ENCODE peak calls at places on chromosomes 11 and 22, in six cellular contexts. E, K, O, P, N and C are unnamed samples.

GRCh38 chr11:71342951-71343827 is 90.8 kb upstream of the SHANK2 start:
- ATAC-seq in O (peak), K (peak), E (no peak), P (peak), N (peak), C (no peak)

GRCh38 chr11:14414470-14415461 is 55.8 kb upstream of the RRAS2 start:
- ATAC-seq in K (peak), P (peak), N (peak), O (peak), E (no peak), C (no peak)

GRCh38 chr22:36201630-36202312 is at the start of gene APOL4:
- ATAC-seq in P (peak), K (no peak), O (no peak), E (peak), N (no peak), C (peak)

GRCh38 chr11:127648604-127649003 is 648.0 kb upstream of the KIRREL3 start:
- ATAC-seq in E (no peak), N (no peak), K (no peak), P (no peak), O (no peak), C (no peak)

GRCh38 chr11:96869207-96869606 is 479.4 kb downstream of the JRKL start:
- ATAC-seq in K (no peak), P (no peak), O (no peak), N (no peak), E (no peak), C (no peak)

GRCh38 chr22:25383278-25383820 is 163.9 kb downstream of the CRYBB2 start:
- ATAC-seq in E (no peak), K (no peak), P (no peak), N (no peak), O (no peak), C (no peak)

GRCh38 chr11:92224394-92225205 is at the start of gene FAT3:
- ATAC-seq in N (peak), K (no peak), E (no peak), P (no peak), O (peak), C (peak)

GRCh38 chr11:71489311-71490043 is 36.5 kb downstream of the NADSYN1 start:
- ATAC-seq in K (peak), E (no peak), N (no peak), P (no peak), O (peak), C (no peak)

GRCh38 chr11:123221611-123222010 is 26.6 kb upstream of the CLMP start:
- ATAC-seq in N (no peak), P (no peak), E (no peak), O (no peak), K (no peak), C (peak)

GRCh38 chr22:38257650-38258246 is 15.1 kb downstream of the TMEM184B start:
- ATAC-seq in N (peak), E (no peak), P (peak), K (no peak), O (no peak), C (no peak)

GRCh38 chr11:74581954-74582547 is 10.3 kb upstream of the POLD3 start:
- ATAC-seq in N (no peak), E (no peak), O (no peak), K (no peak), P (peak), C (no peak)

DNA sequence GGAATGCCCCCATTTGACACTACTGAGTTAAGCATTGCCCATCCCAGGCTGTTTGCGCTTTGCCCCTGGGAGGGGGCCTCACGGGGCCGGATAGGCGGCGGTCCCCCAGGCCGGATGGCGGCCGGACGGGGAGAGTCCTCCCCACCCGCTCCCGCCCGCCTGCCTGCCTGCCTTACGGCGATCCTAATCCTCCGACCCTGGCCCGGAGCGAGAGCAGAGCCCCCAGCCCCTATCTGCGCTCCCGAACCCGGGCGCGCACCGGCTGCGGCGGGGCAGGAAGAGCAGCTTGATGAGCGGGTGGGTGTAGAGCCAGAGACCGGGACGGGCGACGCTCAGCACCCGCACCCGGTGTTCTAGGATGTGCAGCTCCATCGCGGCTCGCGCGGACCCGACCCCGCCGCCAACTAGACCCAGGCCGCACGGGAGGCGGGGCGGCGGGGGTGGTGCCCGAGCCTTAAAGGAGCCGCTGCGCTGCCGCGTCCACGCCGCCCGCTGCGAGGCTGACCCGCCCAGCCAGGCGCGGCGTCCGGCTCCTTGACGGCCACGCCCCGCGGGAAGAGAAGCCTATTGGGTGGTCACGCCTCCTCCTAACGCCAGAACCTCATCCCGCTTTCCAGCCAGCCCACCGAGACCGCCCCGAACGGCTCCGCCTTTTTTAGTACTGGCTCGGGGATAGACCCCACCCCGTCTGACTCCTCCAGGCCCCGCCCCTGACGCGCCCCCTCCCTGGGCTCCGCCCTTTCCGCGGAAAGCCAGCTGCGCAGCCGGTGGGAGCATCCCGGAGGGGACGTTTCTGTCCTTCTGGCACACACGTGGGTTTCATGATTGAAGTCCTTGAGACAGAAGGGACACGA is at the start of gene CASTOR1:
- ATAC-seq in E (peak), N (peak), P (peak), O (peak), K (peak), C (peak)
- TF ChIP-seq EP300 in E (no peak), N (no peak), P (no peak), O (no peak), K (no peak), C (no peak)

GRCh38 chr11:64139045-64139444 is 26.9 kb downstream of the MACROD1 start:
- ATAC-seq in N (no peak), O (no peak), P (no peak), K (no peak), E (no peak), C (no peak)

GRCh38 chr11:64140101-64140500 is 25.8 kb downstream of the MACROD1 start:
- ATAC-seq in P (no peak), N (no peak), O (no peak), K (no peak), E (no peak), C (no peak)

GRCh38 chr11:64144587-64145295 is 21.2 kb downstream of the MACROD1 start:
- ATAC-seq in K (no peak), N (no peak), P (no peak), O (no peak), E (no peak), C (no peak)

GRCh38 chr11:64138413-64138812 is 27.5 kb downstream of the MACROD1 start:
- ATAC-seq in K (no peak), N (no peak), P (no peak), E (no peak), O (no peak), C (no peak)

GRCh38 chr11:64141081-64141783 is 24.7 kb downstream of the MACROD1 start:
- ATAC-seq in E (no peak), N (no peak), P (no peak), K (no peak), O (no peak), C (no peak)
- TF ChIP-seq EP300 in E (no peak), N (no peak), P (no peak), K (no peak), O (no peak), C (no peak)

GRCh38 chr11:78069465-78069864 is 5.8 kb downstream of the THRSP start:
- ATAC-seq in K (no peak), N (no peak), P (no peak), E (no peak), O (no peak), C (no peak)

GRCh38 chr11:78074756-78075155 is 4.9 kb downstream of the NDUFC2 start:
- ATAC-seq in E (no peak), K (no peak), N (no peak), P (no peak), O (no peak), C (no peak)

GRCh38 chr11:78070606-78071005 is 6.9 kb downstream of the THRSP start:
- ATAC-seq in P (no peak), O (no peak), N (no peak), K (no peak), E (no peak), C (no peak)

GRCh38 chr11:78072455-78072854 is 7.2 kb downstream of the NDUFC2 start:
- ATAC-seq in E (no peak), O (no peak), N (peak), K (peak), P (no peak), C (no peak)

DNA sequence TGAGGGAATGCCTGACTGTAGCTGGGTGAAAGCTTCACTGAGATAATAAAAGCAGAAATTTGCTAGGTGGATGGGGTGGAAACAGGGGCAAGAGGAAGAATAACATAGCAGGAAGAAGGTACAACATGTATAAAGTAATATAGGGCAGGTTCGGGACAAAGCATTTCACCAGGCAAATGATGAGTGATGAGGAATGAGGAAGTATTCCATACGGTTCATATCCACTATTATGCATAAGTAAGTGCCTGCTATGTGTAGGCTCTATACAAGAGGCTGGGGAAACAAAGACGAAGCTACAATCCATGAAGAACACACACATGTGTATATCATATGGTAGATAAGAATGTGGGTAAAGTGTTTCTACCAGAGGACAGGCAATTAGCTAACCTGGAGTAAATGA is 7.9 kb downstream of the NDUFC2 start:
- ATAC-seq in O (no peak), P (no peak), K (no peak), E (no peak), N (no peak), C (no peak)
- TF ChIP-seq EP300 in O (no peak), P (no peak), K (no peak), E (no peak), N (no peak), C (no peak)

DNA sequence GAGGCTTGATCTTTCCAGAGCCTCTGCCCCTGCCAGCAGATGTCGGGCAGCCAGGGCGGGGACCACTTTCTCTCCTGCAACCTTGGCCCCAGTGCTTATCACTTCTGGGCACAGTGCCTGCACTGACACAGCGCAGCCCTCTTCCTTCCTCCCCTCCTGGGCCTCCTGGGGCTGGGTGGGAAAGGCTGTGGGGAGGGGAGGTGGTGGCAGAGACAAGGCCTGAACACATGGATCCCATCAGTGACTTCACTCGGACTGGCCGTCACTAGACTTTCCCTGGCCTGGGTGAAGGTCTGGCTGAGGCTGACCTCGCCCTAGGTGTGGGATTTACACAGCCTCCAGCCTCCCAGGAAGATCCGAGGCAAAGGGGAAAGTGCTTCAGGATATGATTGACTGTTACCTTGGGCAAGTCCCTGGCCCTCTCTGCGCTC is 68.1 kb downstream of the LRRC32 start:
- ATAC-seq in N (no peak), O (no peak), P (peak), E (peak), K (no peak), C (peak)
- TF ChIP-seq EP300 in N (no peak), O (no peak), P (no peak), E (peak), K (no peak), C (no peak)

GRCh38 chr11:114296190-114296978 is at the start of gene NNMT:
- ATAC-seq in N (peak), P (peak), K (no peak), E (peak), O (peak), C (peak)
- TF ChIP-seq EP300 in N (no peak), P (no peak), K (no peak), E (peak), O (peak), C (no peak)

GRCh38 chr22:23913661-23914353 is 19.6 kb downstream of the MIF start:
- ATAC-seq in P (peak), K (peak), O (no peak), E (peak), N (peak), C (peak)
- TF ChIP-seq EP300 in P (no peak), K (no peak), O (no peak), E (no peak), N (no peak), C (no peak)

GRCh38 chr11:24239930-24240329 is 256.9 kb upstream of the LUZP2 start:
- ATAC-seq in E (no peak), K (peak), O (no peak), N (no peak), P (no peak), C (no peak)
- TF ChIP-seq EP300 in E (no peak), K (no peak), O (no peak), N (no peak), P (no peak), C (no peak)

GRCh38 chr22:48566741-48567140 is 1260.9 kb downstream of the BRD1 start:
- ATAC-seq in P (no peak), N (no peak), E (no peak), K (no peak), O (no peak), C (no peak)

GRCh38 chr22:48568736-48569330 is 1258.8 kb downstream of the BRD1 start:
- ATAC-seq in K (no peak), P (no peak), O (no peak), E (peak), N (no peak), C (no peak)

GRCh38 chr22:48567213-48567975 is 1260.3 kb downstream of the BRD1 start:
- ATAC-seq in O (no peak), E (no peak), P (no peak), K (no peak), N (no peak), C (no peak)

GRCh38 chr22:48570912-48571311 is 1256.8 kb downstream of the BRD1 start:
- ATAC-seq in P (no peak), N (no peak), O (no peak), K (no peak), E (no peak), C (no peak)

DNA sequence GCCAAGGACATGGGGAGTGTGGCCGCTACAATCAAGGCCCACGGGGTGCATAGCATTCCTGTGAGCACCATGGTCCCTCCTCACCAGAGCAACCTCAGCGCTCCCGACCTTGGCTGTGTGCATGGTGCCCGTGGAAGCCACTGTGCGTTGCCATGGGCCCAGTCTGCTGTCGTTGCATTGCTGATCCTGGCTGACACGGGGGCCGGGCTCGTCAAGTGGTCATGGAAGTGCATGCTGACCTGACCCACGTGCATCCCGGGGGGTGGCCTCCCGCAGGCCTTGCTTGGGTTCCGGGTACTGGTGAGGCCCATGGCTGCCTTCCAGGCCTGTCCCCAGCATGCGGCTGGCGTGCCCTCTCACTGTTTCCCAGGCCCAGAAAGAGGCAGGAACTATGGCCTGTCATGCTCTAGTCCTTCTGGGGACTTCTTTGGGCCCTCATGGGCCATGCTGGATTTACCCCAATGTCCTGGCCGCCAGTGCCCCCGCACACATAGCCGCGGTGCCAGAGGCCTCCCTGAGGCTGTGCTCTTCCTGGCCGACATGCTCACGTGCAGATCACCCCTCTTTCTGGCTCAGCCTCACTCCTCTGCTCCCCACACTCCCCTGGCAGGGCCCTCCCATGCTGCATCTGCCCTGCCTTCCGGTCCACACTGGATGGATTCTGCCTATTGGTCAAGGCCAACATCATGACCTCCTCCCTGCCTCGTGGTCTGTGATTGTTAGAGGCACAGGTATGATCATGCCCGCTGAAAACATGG is 1258.0 kb downstream of the BRD1 start:
- ATAC-seq in O (no peak), N (no peak), K (no peak), E (no peak), P (no peak), C (no peak)
- TF ChIP-seq EP300 in O (no peak), N (no peak), K (no peak), E (no peak), P (no peak), C (no peak)

GRCh38 chr11:22216940-22217339 is 24.1 kb downstream of the ANO5 start:
- ATAC-seq in E (no peak), O (no peak), P (no peak), K (no peak), N (no peak), C (no peak)
- TF ChIP-seq EP300 in E (no peak), O (no peak), P (no peak), K (no peak), N (no peak), C (no peak)

DNA sequence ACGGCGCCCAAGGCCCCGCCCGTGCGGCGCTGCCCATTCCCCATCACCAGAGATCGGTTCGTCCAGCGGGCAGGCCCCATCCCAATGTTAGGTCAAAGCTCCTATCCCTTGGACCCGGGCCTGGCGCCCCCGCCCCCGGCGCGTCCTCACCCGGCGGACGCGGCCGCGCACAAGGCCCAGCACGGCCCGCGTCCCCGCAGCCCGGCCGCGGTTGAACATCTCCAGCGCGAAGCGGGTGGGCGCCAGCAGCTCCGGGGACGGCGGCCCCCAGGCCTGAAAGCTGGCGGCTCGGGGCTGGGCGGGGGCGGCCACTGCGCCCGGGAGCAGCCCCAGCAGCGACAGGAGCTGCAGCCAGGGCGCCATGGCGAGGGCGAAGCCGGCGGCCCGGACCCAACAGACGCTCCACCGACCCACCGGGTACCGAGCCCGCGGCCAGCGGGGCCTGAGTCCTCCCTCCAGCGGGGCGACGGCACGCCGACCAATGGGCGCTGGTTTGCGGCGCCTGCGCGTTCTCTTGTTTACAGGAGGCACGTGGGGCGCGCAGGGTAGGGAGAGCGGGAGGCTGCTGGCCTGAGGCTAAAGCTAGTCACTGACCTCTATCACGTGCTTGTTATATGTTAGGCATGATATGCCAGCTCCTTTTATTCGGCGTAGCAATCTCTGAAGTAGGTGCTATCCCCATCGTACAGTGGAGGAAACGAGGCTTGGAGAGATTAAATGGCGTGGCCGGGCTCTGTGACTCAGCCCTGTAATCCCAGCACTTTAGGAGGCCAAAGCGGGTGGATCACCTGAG is at the start of gene CTSF:
- ATAC-seq in K (peak), N (no peak), E (peak), P (peak), O (peak), C (peak)
- TF ChIP-seq EP300 in K (no peak), N (no peak), E (no peak), P (no peak), O (no peak), C (no peak)